ENCODE peak calls at places on chromosomes 5 and 9, in six cellular contexts. D is IMR-90, Y is H9, E is H1, B is mesendoderm, V is mesenchymal stem cell. F is an unnamed sample.

GRCh38 chr5:133831506-133832224 is 136.8 kb downstream of the C5orf15 start:
- DNase-seq in D (peak; percentile 9), E (no peak), V (peak; percentile 6), Y (no peak), B (peak; percentile 73), F (no peak)

GRCh38 chr9:16147726-16148125 is 594.9 kb downstream of the CCDC171 start:
- DNase-seq in Y (no peak), E (no peak), D (no peak), B (no peak), V (peak; percentile 20), F (no peak)

GRCh38 chr9:19553441-19553840 is 144.6 kb downstream of the ACER2 start:
- DNase-seq in E (no peak), V (no peak), B (no peak), Y (no peak), D (no peak), F (no peak)

GRCh38 chr5:66247176-66247960 is 103.3 kb downstream of the SREK1 start:
- DNase-seq in B (peak; percentile 47), E (no peak), V (peak; percentile 92), D (peak; percentile 85), Y (no peak), F (no peak)

GRCh38 chr5:68928617-68929302 is 165.1 kb upstream of the SLC30A5 start:
- DNase-seq in D (no peak), V (no peak), B (no peak), Y (no peak), E (no peak), F (no peak)

GRCh38 chr9:136212345-136212950 is 7.5 kb upstream of the LHX3 start:
- DNase-seq in D (no peak), B (no peak), E (no peak), V (no peak), Y (no peak), F (no peak)

GRCh38 chr5:80711938-80712337 is 57.2 kb upstream of the DHFR start:
- DNase-seq in V (peak; percentile 44), B (peak; percentile 81), Y (peak; percentile 67), E (no peak), D (peak; percentile 34), F (peak; percentile 11)

GRCh38 chr5:138583984-138584637 is 8.9 kb upstream of the HSPA9 start:
- DNase-seq in V (no peak), E (no peak), D (no peak), Y (no peak), B (no peak), F (no peak)

GRCh38 chr5:52779213-52779612 is 8.5 kb upstream of the ITGA1 start:
- DNase-seq in Y (no peak), D (no peak), E (no peak), V (no peak), B (no peak), F (no peak)

GRCh38 chr9:81635526-81636279 is 53.6 kb downstream of the TLE1 start:
- DNase-seq in D (peak; percentile 75), B (no peak), Y (no peak), E (no peak), V (peak; percentile 37), F (no peak)

GRCh38 chr9:3906437-3907213 is 380.8 kb upstream of the RFX3 start:
- DNase-seq in D (peak; percentile 95), Y (no peak), B (peak; percentile 18), V (peak; percentile 93), E (no peak), F (no peak)

GRCh38 chr9:137049544-137050449 is 3.8 kb upstream of the NPDC1 start:
- DNase-seq in B (peak; percentile 61), V (peak; percentile 32), D (peak; percentile 20), Y (peak; percentile 79), E (no peak), F (peak; percentile 67)

GRCh38 chr5:16673241-16673998 is 56.6 kb upstream of the RETREG1 start:
- DNase-seq in V (no peak), D (no peak), E (no peak), Y (no peak), B (no peak), F (no peak)

GRCh38 chr5:68033961-68034581 is 181.5 kb upstream of the PIK3R1 start:
- DNase-seq in E (no peak), D (peak; percentile 54), B (peak; percentile 14), V (peak; percentile 39), Y (no peak), F (no peak)

GRCh38 chr5:132416306-132417009 is 46.9 kb downstream of the SLC22A5 start:
- DNase-seq in V (no peak), Y (no peak), D (no peak), B (no peak), E (no peak), F (no peak)
- H2BK15ac ChIP-seq in V (no peak overlapping the region), Y (no peak overlapping the region), D (no peak overlapping the region), B (no peak overlapping the region), E (no peak overlapping the region), F (no peak overlapping the region)

GRCh38 chr5:151072234-151073025 is 8.4 kb downstream of the TNIP1 start:
- DNase-seq in E (no peak), Y (no peak), V (peak; percentile 75), D (peak; percentile 84), B (peak; percentile 91), F (no peak)
- H3K9ac ChIP-seq in E (no peak overlapping the region), Y (no peak overlapping the region), V (no peak overlapping the region), D (peak overlapping the region; percentile 9), B (no peak overlapping the region), F (no peak overlapping the region)

DNA sequence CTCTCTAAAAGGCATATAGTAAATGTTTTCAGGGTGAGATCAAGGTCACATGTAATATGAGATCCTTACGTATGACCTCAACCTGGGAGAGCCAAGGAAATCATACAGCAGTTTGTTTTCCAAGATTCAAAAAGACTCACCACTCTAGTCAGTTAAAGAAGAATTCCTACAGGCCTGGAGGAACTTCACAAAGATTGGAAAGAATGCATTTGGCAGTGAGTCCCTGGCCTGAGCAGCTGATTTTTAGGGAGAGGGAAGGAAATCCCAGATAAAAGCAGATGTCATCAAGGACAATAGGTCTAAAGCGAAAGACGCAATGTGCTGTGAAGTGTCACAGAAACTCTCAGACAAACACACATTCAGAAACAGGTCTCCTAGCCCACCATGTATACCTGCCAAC is 424.0 kb upstream of the ZNF462 start:
- DNase-seq in Y (no peak), D (no peak), E (no peak), B (peak; percentile 42), V (no peak), F (peak; percentile 1)
- H2BK15ac ChIP-seq in Y (no peak overlapping the region), D (no peak overlapping the region), E (no peak overlapping the region), B (no peak overlapping the region), V (no peak overlapping the region), F (no peak overlapping the region)

GRCh38 chr9:70258692-70259511 is at the start of gene SMC5:
- DNase-seq in Y (peak; percentile 90), E (peak; percentile 68), D (peak; percentile 92), B (peak; percentile 93), V (peak; percentile 91), F (peak; percentile 89)

GRCh38 chr9:70257991-70258691 is 637 bp upstream of the SMC5 start:
- DNase-seq in B (peak; percentile 80), Y (peak; percentile 62), E (no peak), V (peak; percentile 72), D (peak; percentile 48), F (peak; percentile 36)

GRCh38 chr9:70259512-70259802 is 679 bp downstream of the SMC5 start:
- DNase-seq in B (peak; percentile 76), Y (peak; percentile 43), V (no peak), D (no peak), E (no peak), F (no peak)

GRCh38 chr9:70256123-70256551 is 2.6 kb upstream of the SMC5 start:
- DNase-seq in V (peak; percentile 85), D (peak; percentile 89), E (no peak), Y (no peak), B (no peak), F (no peak)

DNA sequence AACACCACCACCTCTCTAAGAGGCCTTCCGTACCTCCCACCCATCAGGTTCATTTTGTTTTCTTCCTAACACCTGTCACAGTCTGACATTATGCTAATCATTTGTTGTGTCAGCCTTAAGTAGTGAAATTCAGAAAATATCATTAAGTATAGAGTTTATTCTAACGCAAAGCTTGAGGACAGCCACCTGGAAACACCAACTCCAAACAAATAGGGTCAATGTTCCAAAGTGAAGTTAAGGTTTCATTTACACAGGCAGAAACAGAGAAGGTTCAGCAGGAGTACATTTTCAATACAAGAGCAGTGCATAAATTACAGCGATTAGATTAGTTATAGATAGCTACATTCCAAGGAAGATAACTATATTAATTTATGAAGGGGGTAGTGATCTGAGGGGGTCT is 1.3 kb upstream of the SMC5 start:
- DNase-seq in V (peak; percentile 23), E (no peak), B (no peak), D (no peak), Y (no peak), F (no peak)
- H3K9ac ChIP-seq in V (peak overlapping the region; percentile 97), E (no peak overlapping the region), B (peak overlapping the region; percentile 96), D (peak overlapping the region; percentile 98), Y (no peak overlapping the region), F (no peak overlapping the region)

F was measured in neuronal stem cell.